ENCODE peak calls at places on chromosomes 1 and 21, in nine cellular contexts. N is PC-3, A is mammary epithelial cell, L is hepatocyte, C is lung, J is body of pancreas, Z is adrenal gland, I is trophoblast cell, F is breast epithelium. B is an unnamed sample.

GRCh38 chr1:151510614-151510956 is 602 bp upstream of the CGN start:
- DNase-seq in N (no peak), A (no peak), L (no peak), C (no peak), J (no peak), Z (no peak), I (no peak), F (no peak), B (no peak)

GRCh38 chr1:165254376-165254775 is 102.1 kb downstream of the LMX1A start:
- DNase-seq in N (no peak), A (no peak), L (no peak), C (no peak), J (no peak), Z (no peak), I (no peak), F (no peak), B (no peak)

GRCh38 chr1:244113532-244114320 is 62.6 kb downstream of the ZBTB18 start:
- DNase-seq in N (peak; percentile 46), A (no peak), L (no peak), C (no peak), J (no peak), Z (no peak), I (peak; percentile 23), F (no peak), B (no peak)

GRCh38 chr1:48058135-48058534 is 61.0 kb upstream of the TRABD2B start:
- DNase-seq in N (no peak), A (no peak), L (no peak), C (no peak), J (no peak), Z (no peak), I (no peak), F (no peak), B (no peak)

GRCh38 chr1:232999960-233000625 is 49.7 kb downstream of the NTPCR start:
- DNase-seq in N (no peak), A (no peak), L (no peak), C (no peak), J (no peak), Z (no peak), I (no peak), F (no peak), B (no peak)

GRCh38 chr1:23544444-23545389 is 13.7 kb upstream of the E2F2 start:
- DNase-seq in N (peak; percentile 89), A (peak; percentile 67), L (peak; percentile 90), C (peak; percentile 78), J (peak; percentile 87), Z (peak; percentile 83), I (peak; percentile 96), F (peak; percentile 66), B (peak; percentile 68)

GRCh38 chr1:209937996-209938959 is at the start of gene SYT14:
- DNase-seq in N (peak; percentile 63), A (peak; percentile 76), L (peak; percentile 61), C (no peak), J (peak; percentile 15), Z (peak; percentile 70), I (peak; percentile 2), F (no peak), B (no peak)

GRCh38 chr1:226123591-226124471 is 61.3 kb downstream of the H3-3A start:
- DNase-seq in N (peak; percentile 80), A (peak; percentile 74), L (no peak), C (no peak), J (peak; percentile 10), Z (peak; percentile 35), I (no peak), F (no peak), B (no peak)

GRCh38 chr1:244969355-244970235 is 105.3 kb upstream of the HNRNPU start:
- DNase-seq in N (peak; percentile 84), A (peak; percentile 86), L (peak; percentile 85), C (peak; percentile 77), J (peak; percentile 83), Z (peak; percentile 80), I (peak; percentile 98), F (peak; percentile 78), B (peak; percentile 85)

GRCh38 chr1:226950316-226950715 is 10.2 kb downstream of the COQ8A start:
- DNase-seq in N (no peak), A (no peak), L (no peak), C (no peak), J (no peak), Z (no peak), I (no peak), F (no peak), B (no peak)

GRCh38 chr21:38733973-38734546 is 71.7 kb upstream of the ETS2 start:
- DNase-seq in N (peak; percentile 84), A (peak; percentile 46), L (peak; percentile 91), C (peak; percentile 92), J (peak; percentile 86), Z (peak; percentile 86), I (peak; percentile 99), F (peak; percentile 78), B (peak; percentile 49)

GRCh38 chr1:233327938-233328660 is 575 bp downstream of the MAP3K21 start:
- DNase-seq in N (peak; percentile 48), A (peak; percentile 57), L (peak; percentile 63), C (no peak), J (peak; percentile 53), Z (peak; percentile 29), I (peak; percentile 27), F (no peak), B (peak; percentile 15)

GRCh38 chr1:213796525-213796924 is 191.2 kb upstream of the PROX1 start:
- DNase-seq in N (no peak), A (no peak), L (no peak), C (no peak), J (no peak), Z (no peak), I (no peak), F (no peak), B (no peak)

DNA sequence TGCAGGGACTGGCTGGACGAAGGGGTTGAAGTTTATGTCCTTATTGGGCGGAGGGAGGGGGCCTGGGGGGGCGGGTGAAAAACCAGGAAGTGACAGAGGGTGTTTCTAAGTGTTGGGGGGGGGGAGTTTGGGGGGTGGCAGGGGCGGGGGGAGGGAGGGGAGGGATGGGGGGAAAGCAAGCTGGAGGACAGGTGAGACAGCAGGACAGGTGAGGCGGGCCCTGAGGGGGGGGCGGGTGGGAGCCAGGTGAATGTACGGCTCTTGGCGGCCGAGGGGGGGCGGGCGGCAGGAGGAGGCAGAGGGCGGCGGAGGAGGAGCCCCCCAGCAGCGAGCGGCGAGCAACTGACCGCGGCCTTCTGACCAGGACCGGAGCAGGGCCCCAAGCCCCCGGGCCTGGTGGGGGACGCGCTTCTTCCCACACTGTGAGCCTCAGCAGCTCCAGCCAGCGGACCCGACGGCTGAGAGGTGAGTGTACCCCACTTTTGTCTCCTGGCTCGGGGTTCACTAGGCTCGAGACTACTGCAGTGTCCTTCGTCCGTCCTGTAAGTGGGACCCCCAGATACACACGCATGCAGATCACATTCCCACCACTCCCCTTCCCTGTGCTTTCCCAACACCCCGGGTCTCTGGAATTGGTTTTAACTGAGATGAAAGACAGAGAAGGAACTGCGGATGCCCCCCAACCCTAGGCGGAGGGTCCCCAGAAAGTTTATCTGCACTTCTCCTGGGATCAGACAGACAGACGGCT is at the start of gene ZBTB7B:
- DNase-seq in N (peak; percentile 30), A (no peak), L (peak; percentile 77), C (no peak), J (peak; percentile 70), Z (no peak), I (peak; percentile 50), F (no peak), B (no peak)
- H3K4me1 ChIP-seq in N (peaks cover 57% of the 10 kb centered on the region), A (peaks cover 42% of the 10 kb centered on the region), L (peaks cover 17% of the 10 kb centered on the region), C (peaks cover 14% of the 10 kb centered on the region), J (peaks cover 54% of the 10 kb centered on the region), Z (peaks cover 52% of the 10 kb centered on the region), I (peaks cover 19% of the 10 kb centered on the region), F (peaks cover 44% of the 10 kb centered on the region), B (peaks cover 13% of the 10 kb centered on the region)

DNA sequence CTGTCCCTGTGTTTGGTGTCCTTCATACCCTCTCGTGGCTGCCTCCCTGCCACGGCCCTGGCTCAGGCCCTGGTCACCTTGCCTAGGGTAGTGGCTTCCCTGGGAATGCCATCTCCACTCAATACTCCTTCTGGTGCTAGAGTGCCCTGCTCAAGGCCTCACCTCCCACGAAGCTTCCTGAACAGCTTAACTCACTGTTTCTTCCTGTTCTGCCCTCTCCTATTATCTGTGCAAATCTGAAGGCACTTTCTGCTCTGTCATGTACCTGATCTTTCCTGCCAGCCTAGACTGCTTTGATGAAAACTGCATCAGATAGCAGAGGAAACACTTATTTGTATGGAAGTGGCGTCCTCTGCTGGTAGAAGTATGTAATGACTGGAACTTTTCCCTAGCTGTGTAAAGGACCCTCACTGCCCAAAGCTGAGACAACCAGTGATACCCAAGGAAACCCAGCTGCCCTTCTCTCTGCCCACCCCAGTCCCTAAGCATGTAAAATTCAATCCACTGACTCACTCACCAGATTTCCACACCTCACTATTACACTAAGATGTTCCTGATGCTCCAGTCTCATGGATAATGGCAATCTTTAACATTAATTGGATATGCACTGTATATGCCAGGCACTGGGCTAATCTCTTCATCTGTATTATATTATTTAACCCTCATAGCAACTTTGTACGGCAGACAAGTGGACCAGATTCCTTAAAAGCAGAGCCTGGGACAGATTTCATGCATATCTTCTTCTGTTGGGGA is 36.2 kb upstream of the BTG2 start:
- DNase-seq in N (peak; percentile 86), A (peak; percentile 62), L (peak; percentile 90), C (no peak), J (no peak), Z (no peak), I (peak; percentile 89), F (peak; percentile 38), B (no peak)
- H3K27ac ChIP-seq in N (no peak overlapping the region), A (no peak overlapping the region), L (peak overlapping the region; percentile 56), C (no peak overlapping the region), J (no peak overlapping the region), Z (no peak overlapping the region), I (no peak overlapping the region), F (peak overlapping the region; percentile 77), B (no peak overlapping the region)

GRCh38 chr1:116558140-116558549 is 12.7 kb downstream of the CD58 start:
- DNase-seq in N (no peak), A (no peak), L (no peak), C (no peak), J (no peak), Z (no peak), I (peak; percentile 13), F (no peak), B (no peak)

GRCh38 chr1:116554924-116555323 is 15.9 kb downstream of the CD58 start:
- DNase-seq in N (no peak), A (no peak), L (no peak), C (no peak), J (no peak), Z (no peak), I (no peak), F (no peak), B (no peak)

GRCh38 chr1:116557323-116557878 is 13.4 kb downstream of the CD58 start:
- DNase-seq in N (no peak), A (no peak), L (no peak), C (no peak), J (no peak), Z (no peak), I (no peak), F (no peak), B (no peak)

GRCh38 chr1:116556289-116557006 is 14.4 kb downstream of the CD58 start:
- DNase-seq in N (peak; percentile 98), A (peak; percentile 100), L (peak; percentile 64), C (no peak), J (no peak), Z (peak; percentile 25), I (peak; percentile 83), F (peak; percentile 19), B (peak; percentile 98)

GRCh38 chr1:116553386-116554115 is 17.3 kb downstream of the CD58 start:
- DNase-seq in N (peak; percentile 63), A (peak; percentile 83), L (no peak), C (no peak), J (no peak), Z (no peak), I (no peak), F (no peak), B (peak; percentile 71)
- H3K4me1 ChIP-seq in N (peaks cover 34% of the 10 kb centered on the region), A (peaks cover 45% of the 10 kb centered on the region), L (no peaks in the 10 kb centered on the region), C (peaks cover 16% of the 10 kb centered on the region), J (peaks cover 4% of the 10 kb centered on the region), Z (no peaks in the 10 kb centered on the region), I (peaks cover 6% of the 10 kb centered on the region), F (no peaks in the 10 kb centered on the region), B (peaks cover 31% of the 10 kb centered on the region)

GRCh38 chr1:228488818-228489674 is 1.9 kb downstream of the RNF187 start:
- DNase-seq in N (no peak), A (no peak), L (no peak), C (no peak), J (no peak), Z (no peak), I (no peak), F (no peak), B (no peak)
- H3K27ac ChIP-seq in N (no peak overlapping the region), A (no peak overlapping the region), L (no peak overlapping the region), C (no peak overlapping the region), J (no peak overlapping the region), Z (peak overlapping the region; percentile 100), I (no peak overlapping the region), F (no peak overlapping the region), B (no peak overlapping the region)